ENCODE peak calls at places on chromosome 20, in five cellular contexts. P is AG04450, G is type B pancreatic cell, B is WERI-Rb-1, F is WTC11. I is an unnamed sample.
A peak's percentile ranks its signal among the peaks of the same experiment; 100 is the strongest.

GRCh38 chr20:63686492-63687321 is 9.7 kb upstream of the TNFRSF6B start:
- DNase-seq in P (peak; percentile 8), G (no peak), B (no peak), F (no peak), I (peak; percentile 94)

GRCh38 chr20:42193119-42193518 is 574.9 kb upstream of the CHD6 start:
- DNase-seq in P (no peak), G (no peak), B (no peak), F (no peak), I (no peak)

GRCh38 chr20:57089701-57090144 is 176.7 kb downstream of the BMP7 start:
- DNase-seq in P (no peak), G (peak; percentile 89), B (peak; percentile 79), F (peak; percentile 94), I (no peak)

GRCh38 chr20:48647873-48648272 is 179.9 kb downstream of the PREX1 start:
- DNase-seq in P (no peak), G (no peak), B (no peak), F (no peak), I (no peak)

GRCh38 chr20:62860391-62860923 is 1.2 kb downstream of the TCFL5 start:
- DNase-seq in P (no peak), G (no peak), B (no peak), F (no peak), I (no peak)

GRCh38 chr20:63854766-63855362 is 6.4 kb upstream of the ABHD16B start:
- DNase-seq in P (no peak), G (no peak), B (peak; percentile 88), F (no peak), I (no peak)

GRCh38 chr20:62142252-62143117 is 709 bp downstream of the PSMA7 start:
- DNase-seq in P (no peak), G (no peak), B (no peak), F (peak; percentile 38), I (no peak)

GRCh38 chr20:63656451-63656850 is 1.7 kb upstream of the RTEL1 start:
- DNase-seq in P (no peak), G (no peak), B (no peak), F (no peak), I (no peak)

GRCh38 chr20:44456611-44457010 is 19.1 kb upstream of the TTPAL start:
- DNase-seq in P (no peak), G (no peak), B (no peak), F (no peak), I (no peak)

GRCh38 chr20:53899351-53900167 is 170.8 kb downstream of the BCAS1 start:
- DNase-seq in P (no peak), G (no peak), B (peak; percentile 62), F (no peak), I (no peak)

GRCh38 chr20:58829531-58829941 is 21.2 kb downstream of the GNAS-AS1 start:
- DNase-seq in P (no peak), G (no peak), B (no peak), F (no peak), I (no peak)

GRCh38 chr20:45358282-45359068 is 4.5 kb upstream of the SYS1 start:
- DNase-seq in P (no peak), G (no peak), B (no peak), F (no peak), I (no peak)

GRCh38 chr20:35947489-35947888 is 6.8 kb downstream of the SCAND1 start:
- DNase-seq in P (no peak), G (no peak), B (peak; percentile 56), F (peak; percentile 67), I (no peak)

GRCh38 chr20:46028772-46029371 is at the start of gene SLC12A5:
- DNase-seq in P (no peak), G (no peak), B (peak; percentile 42), F (no peak), I (no peak)

GRCh38 chr20:51661609-51662178 is 106.5 kb downstream of the ATP9A start:
- DNase-seq in P (no peak), G (no peak), B (peak; percentile 44), F (no peak), I (no peak)

I was measured in mesenteric fat pad.